ENCODE peak calls at places on chromosomes 12 and 14, in four cellular contexts. O is GM23248, B is A549, P is GM23338. T is an unnamed sample.

GRCh38 chr12:67748761-67749075 is 100.2 kb downstream of the DYRK2 start:
- DNase-seq in O (peak), B (no peak), P (no peak), T (no peak)

GRCh38 chr14:49769171-49769570 is 1.2 kb downstream of the KLHDC2 start:
- DNase-seq in O (peak), B (no peak), P (no peak), T (peak)

GRCh38 chr12:60501124-60501729 is 905.4 kb downstream of the SLC16A7 start:
- DNase-seq in O (peak), B (no peak), P (peak), T (no peak)

GRCh38 chr14:97177016-97177415 is 379.8 kb downstream of the VRK1 start:
- DNase-seq in O (no peak), B (peak), P (peak), T (no peak)

GRCh38 chr12:82413994-82414393 is 55.7 kb downstream of the METTL25 start:
- DNase-seq in O (no peak), B (no peak), P (no peak), T (no peak)

GRCh38 chr12:93302331-93303229 is 75.1 kb upstream of the NUDT4 start:
- DNase-seq in O (peak), B (no peak), P (no peak), T (peak)

GRCh38 chr12:2960432-2960956 is 1.3 kb downstream of the TEAD4 start:
- DNase-seq in O (peak), B (peak), P (no peak), T (peak)

GRCh38 chr12:49092086-49092815 is 2.4 kb downstream of the DHH start:
- DNase-seq in O (peak), B (peak), P (peak), T (peak)

GRCh38 chr14:34649344-34649743 is 19.4 kb upstream of the SNX6 start:
- DNase-seq in O (peak), B (no peak), P (no peak), T (peak)

GRCh38 chr14:76314521-76314951 is 61.4 kb upstream of the ESRRB start:
- DNase-seq in O (no peak), B (no peak), P (peak), T (no peak)

GRCh38 chr12:40312982-40313576 is 88.3 kb downstream of the LRRK2 start:
- DNase-seq in O (peak), B (peak), P (peak), T (no peak)

GRCh38 chr14:104111301-104112112 is 26.0 kb downstream of the ASPG start:
- DNase-seq in O (no peak), B (no peak), P (no peak), T (peak)

GRCh38 chr12:63805704-63806672 is 26.3 kb downstream of the RXYLT1 start:
- DNase-seq in O (no peak), B (no peak), P (no peak), T (no peak)

GRCh38 chr12:48795550-48796455 is 6.9 kb upstream of the ADCY6 start:
- DNase-seq in O (peak), B (peak), P (peak), T (peak)

GRCh38 chr12:60266381-60266852 is 670.6 kb downstream of the SLC16A7 start:
- DNase-seq in O (peak), B (peak), P (no peak), T (peak)

GRCh38 chr12:93378373-93379310 is 917 bp downstream of the NUDT4 start:
- DNase-seq in O (peak), B (peak), P (peak), T (peak)

GRCh38 chr14:103126873-103127304 is 3.6 kb downstream of the TNFAIP2 start:
- DNase-seq in O (peak), B (no peak), P (peak), T (peak)

GRCh38 chr12:122023339-122024131 is 1.9 kb downstream of the BCL7A start:
- DNase-seq in O (peak), B (peak), P (peak), T (peak)

GRCh38 chr14:94011795-94012194 is 14.3 kb upstream of the OTUB2 start:
- DNase-seq in O (peak), B (no peak), P (no peak), T (peak)

GRCh38 chr14:22370084-22370847 is 218.8 kb downstream of the DAD1 start:
- DNase-seq in O (peak), B (no peak), P (no peak), T (no peak)

GRCh38 chr14:34027130-34027989 is 76.5 kb upstream of the EGLN3 start:
- DNase-seq in O (no peak), B (no peak), P (no peak), T (no peak)

GRCh38 chr14:53285806-53286205 is 132.7 kb upstream of the DDHD1 start:
- DNase-seq in O (peak), B (no peak), P (no peak), T (no peak)

GRCh38 chr12:76337583-76337982 is 10.6 kb downstream of the BBS10 start:
- DNase-seq in O (peak), B (no peak), P (no peak), T (peak)

GRCh38 chr14:24630872-24631477 is 3.0 kb downstream of the GZMB start:
- DNase-seq in O (peak), B (no peak), P (no peak), T (peak)

GRCh38 chr12:89245090-89245489 is 107.2 kb downstream of the DUSP6 start:
- DNase-seq in O (peak), B (no peak), P (peak), T (no peak)

GRCh38 chr12:47772738-47773061 is 338 bp upstream of the SLC48A1 start:
- DNase-seq in O (no peak), B (no peak), P (no peak), T (no peak)

GRCh38 chr12:67388331-67389163 is 119.4 kb downstream of the CAND1 start:
- DNase-seq in O (no peak), B (peak), P (peak), T (no peak)

GRCh38 chr14:103721334-103722120 is 5.9 kb downstream of the ZFYVE21 start:
- DNase-seq in O (peak), B (peak), P (no peak), T (peak)

GRCh38 chr12:108333898-108334699 is 5.0 kb downstream of the CMKLR1 start:
- DNase-seq in O (peak), B (no peak), P (no peak), T (peak)

GRCh38 chr14:72607386-72608125 is 286.3 kb downstream of the DPF3 start:
- DNase-seq in O (peak), B (no peak), P (no peak), T (peak)

GRCh38 chr12:50640321-50640939 is 123.5 kb upstream of the ATF1 start:
- DNase-seq in O (no peak), B (no peak), P (no peak), T (no peak)

GRCh38 chr12:101782544-101782855 is 43.2 kb upstream of the SYCP3 start:
- DNase-seq in O (no peak), B (no peak), P (no peak), T (no peak)

GRCh38 chr12:27814851-27815591 is 35.0 kb upstream of the MANSC4 start:
- DNase-seq in O (peak), B (no peak), P (peak), T (no peak)

GRCh38 chr12:54195080-54195479 is 6.3 kb upstream of the SMUG1 start:
- DNase-seq in O (no peak), B (no peak), P (no peak), T (no peak)
- H3K4me2 ChIP-seq in O (no peak), B (no peak), P (no peak), T (no peak)

GRCh38 chr12:12465522-12465921 is 97.1 kb downstream of the DUSP16 start:
- DNase-seq in O (no peak), B (no peak), P (no peak), T (no peak)
- H3K27ac ChIP-seq in O (no peak), B (no peak), P (no peak), T (no peak)

DNA sequence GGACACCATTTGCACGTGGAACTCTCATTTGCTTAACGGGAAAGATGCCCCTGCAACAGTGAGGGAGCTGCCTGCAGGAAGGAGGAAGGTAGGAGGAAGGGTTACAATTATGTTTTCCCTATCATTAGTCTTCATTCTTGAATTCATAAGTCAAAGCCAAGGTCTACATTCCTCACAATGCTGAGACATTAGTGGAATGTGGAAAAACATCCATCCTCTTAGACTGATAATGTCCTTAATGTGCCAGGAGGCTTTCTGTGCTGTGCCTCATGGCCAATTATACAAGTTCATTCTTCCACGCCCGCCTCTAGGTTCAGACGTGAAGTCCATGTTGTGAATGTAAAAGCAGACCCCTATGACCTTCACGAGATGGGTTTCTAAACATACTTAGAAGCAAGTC is 1212.4 kb upstream of the TMEM132C start:
- DNase-seq in O (peak), B (no peak), P (no peak), T (peak)
- H3K4me2 ChIP-seq in O (peak), B (no peak), P (no peak), T (peak)

GRCh38 chr12:1716911-1717310 is 26.0 kb downstream of the ADIPOR2 start:
- DNase-seq in O (peak), B (no peak), P (no peak), T (peak)
- H3K27ac ChIP-seq in O (no peak), B (no peak), P (no peak), T (no peak)

GRCh38 chr12:26319511-26319910 is 124.1 kb downstream of the SSPN start:
- DNase-seq in O (peak), B (no peak), P (no peak), T (peak)

GRCh38 chr12:26317942-26318565 is 122.7 kb downstream of the SSPN start:
- DNase-seq in O (peak), B (no peak), P (no peak), T (peak)

GRCh38 chr12:26318661-26319068 is 123.3 kb downstream of the SSPN start:
- DNase-seq in O (peak), B (no peak), P (no peak), T (peak)
- H3K4me2 ChIP-seq in O (peak), B (peak), P (no peak), T (peak)

GRCh38 chr12:91874086-91874865 is 271.4 kb downstream of the BTG1 start:
- DNase-seq in O (peak), B (no peak), P (no peak), T (no peak)

GRCh38 chr12:91877022-91877421 is 268.6 kb downstream of the BTG1 start:
- DNase-seq in O (peak), B (no peak), P (no peak), T (no peak)

GRCh38 chr12:91871751-91872150 is 273.9 kb downstream of the BTG1 start:
- DNase-seq in O (no peak), B (no peak), P (no peak), T (no peak)

GRCh38 chr12:91882910-91883309 is 262.7 kb downstream of the BTG1 start:
- DNase-seq in O (no peak), B (no peak), P (no peak), T (no peak)

DNA sequence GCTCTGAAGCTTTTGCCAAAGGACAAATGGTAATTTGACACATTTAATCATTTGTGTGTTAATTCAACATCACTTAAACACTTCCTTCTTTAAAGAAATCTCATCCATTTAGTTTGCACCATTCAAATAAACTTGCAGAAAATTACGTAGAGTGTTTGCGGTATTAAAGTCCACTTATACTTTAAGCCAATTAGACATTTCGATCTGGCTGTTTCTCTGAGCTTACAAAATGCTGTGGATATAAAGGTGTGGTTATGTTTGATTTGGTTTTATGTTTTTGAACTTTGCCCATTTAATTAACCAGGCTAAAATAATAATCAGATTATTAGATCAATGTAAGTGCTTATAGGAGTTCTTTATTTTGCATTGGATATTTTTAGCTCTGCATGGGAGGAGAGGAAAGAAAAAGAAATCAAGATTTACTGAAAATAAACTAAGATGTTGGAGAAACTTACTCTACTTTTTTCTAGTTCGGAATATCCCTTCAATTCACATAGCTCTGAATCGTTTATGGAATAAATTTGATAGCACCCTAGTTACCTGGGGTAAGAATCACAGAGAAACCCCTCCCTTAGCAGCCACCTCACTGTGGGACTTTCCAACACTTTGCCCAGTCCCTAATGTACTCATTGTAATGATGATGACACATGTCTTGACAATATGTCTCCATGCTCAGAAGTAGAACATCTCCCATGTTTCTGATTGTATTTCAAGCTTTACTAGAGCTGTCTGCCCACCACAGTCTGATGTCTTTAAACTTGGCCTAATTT is 268.0 kb downstream of the BTG1 start:
- DNase-seq in O (no peak), B (no peak), P (no peak), T (no peak)
- H3K27ac ChIP-seq in O (no peak), B (no peak), P (no peak), T (no peak)

DNA sequence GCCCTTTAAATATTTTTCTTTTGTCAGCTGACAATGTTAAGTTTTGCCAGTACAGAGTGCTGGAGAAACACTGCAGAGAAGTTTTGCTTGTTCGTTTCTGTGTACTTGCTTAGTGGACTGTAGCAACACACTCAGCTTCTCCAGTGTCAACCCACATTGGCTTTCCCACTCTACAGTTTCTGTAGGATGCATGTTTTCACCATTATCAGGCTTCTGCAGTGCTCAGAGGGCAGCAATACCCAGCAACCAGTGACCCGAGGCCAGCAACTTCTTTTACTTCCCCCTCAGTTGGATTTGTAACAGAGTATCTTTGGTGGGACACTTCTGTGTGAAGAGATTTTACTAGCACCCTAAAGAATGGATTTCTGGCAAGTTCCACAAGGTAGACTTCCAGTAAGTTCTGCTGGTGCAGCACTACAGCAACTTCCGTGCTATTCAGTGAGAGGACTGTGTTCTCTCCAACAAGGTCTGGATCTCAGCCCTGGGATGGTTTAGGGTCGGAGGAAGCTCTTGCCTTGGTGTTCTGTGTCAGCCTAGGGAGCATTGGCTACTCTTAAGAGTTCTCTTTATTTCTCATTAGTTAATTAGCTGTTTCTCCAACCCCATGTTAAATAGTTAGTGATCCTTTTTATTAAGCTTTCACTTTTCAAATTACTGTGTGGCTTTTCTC is 70.4 kb downstream of the FUT8 start:
- DNase-seq in O (peak), B (no peak), P (peak), T (no peak)
- H3K4me2 ChIP-seq in O (peak), B (no peak), P (no peak), T (peak)

DNA sequence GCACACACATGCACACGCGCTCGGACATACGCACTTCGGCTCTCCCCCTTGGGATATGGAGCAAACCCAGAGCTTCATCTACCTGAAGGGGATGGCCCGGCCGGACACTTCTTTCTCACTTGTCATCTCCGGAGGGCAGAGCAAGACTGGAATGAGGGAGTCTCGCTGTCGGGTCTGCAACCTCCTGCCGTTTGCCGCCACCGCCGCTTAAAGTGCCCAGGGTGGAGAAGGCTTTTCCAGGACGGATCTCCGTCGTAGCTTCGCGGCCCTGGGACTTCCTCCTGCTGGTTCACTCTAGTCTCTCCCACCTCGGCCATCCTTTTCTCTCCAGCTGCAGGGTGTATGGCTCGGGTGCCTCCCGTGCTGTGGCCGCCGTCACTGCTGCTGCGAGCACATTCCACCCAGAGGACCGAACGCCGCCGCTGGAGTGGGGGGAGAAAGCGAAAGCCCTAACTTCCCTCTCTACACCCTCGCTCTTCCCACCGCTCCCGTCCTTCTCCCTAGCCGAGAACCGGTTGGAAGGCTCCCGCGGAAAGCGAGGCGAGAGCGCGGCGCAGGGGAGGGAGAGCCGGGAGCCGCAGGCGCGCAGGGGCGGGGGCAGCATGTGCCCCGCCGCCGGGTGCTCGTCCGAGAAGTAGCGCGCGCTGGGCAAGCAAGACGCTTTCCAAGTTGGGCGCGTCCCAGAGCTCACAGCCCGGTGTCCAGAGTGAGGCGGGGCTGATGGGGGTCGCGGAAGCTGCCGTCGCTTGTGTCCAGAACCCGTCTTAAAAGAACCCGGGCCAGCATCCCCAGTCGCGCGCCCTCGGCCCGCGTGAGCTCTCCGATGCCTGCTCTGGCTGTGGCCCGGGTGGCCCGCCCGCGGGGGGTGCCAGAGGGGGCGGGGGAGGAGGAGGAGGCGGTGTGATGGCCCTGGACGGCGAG is at the start of gene TRHDE:
- DNase-seq in O (peak), B (no peak), P (peak), T (peak)
- H3K27ac ChIP-seq in O (no peak), B (peak), P (no peak), T (no peak)

GRCh38 chr14:75095690-75096089 is 26.2 kb downstream of the ZC2HC1C start:
- DNase-seq in O (no peak), B (no peak), P (no peak), T (no peak)

GRCh38 chr14:75098682-75099081 is 28.2 kb downstream of the NEK9 start:
- DNase-seq in O (no peak), B (no peak), P (no peak), T (no peak)

GRCh38 chr14:75094896-75095295 is 25.5 kb downstream of the ZC2HC1C start:
- DNase-seq in O (peak), B (no peak), P (no peak), T (peak)

GRCh38 chr14:75098209-75098608 is 28.6 kb downstream of the NEK9 start:
- DNase-seq in O (no peak), B (no peak), P (no peak), T (no peak)

DNA sequence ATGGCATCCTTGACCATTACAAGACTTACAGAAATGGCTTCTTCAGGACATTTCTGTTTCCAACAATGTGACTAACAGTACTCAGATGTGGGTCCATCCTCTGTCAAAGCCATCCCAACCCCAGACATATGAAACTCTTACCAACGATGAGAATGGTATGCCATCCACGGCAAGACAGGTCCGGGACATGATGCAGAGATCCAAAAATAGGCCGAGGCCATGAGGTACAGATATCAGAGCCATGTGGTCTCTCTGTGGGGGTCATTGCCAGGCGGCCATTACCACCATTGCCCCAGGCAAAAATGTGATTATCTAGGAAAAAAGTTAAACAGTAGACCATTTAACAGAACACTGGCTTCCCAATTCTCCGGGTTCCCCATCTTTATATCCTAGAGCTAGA is 27.5 kb downstream of the ZC2HC1C start:
- DNase-seq in O (no peak), B (no peak), P (no peak), T (no peak)
- H3K4me2 ChIP-seq in O (no peak), B (no peak), P (no peak), T (no peak)

T was measured in osteoblast.